ENCODE peak calls at places on chromosomes 6 and 20, in five cellular contexts. D is activated CD4-positive, alpha-beta T cell treated with anti-CD3 and anti-CD28 coated beads, Interleukin-2, amount 50 U/mL, for 4 hours; P is IMR-90; H is GDM1; U is activated T-cell treated with anti-CD3 and anti-CD28 coated beads for 24 hours. J is an unnamed sample.
A peak's percentile ranks its signal among the peaks of the same experiment; 100 is the strongest.

GRCh38 chr6:160102956-160103824 is 18.4 kb upstream of the SLC22A1 start:
- DNase-seq in D (peak; percentile 7), P (peak; percentile 11), H (no peak), U (peak; percentile 7), J (no peak)

GRCh38 chr6:38179794-38180430 is 360.4 kb downstream of the ZFAND3 start:
- DNase-seq in D (no peak), P (no peak), H (no peak), U (no peak), J (no peak)

GRCh38 chr6:150492507-150492906 is 107.2 kb upstream of the PLEKHG1 start:
- DNase-seq in D (no peak), P (no peak), H (no peak), U (no peak), J (no peak)

GRCh38 chr6:25218346-25218745 is 60.8 kb upstream of the CARMIL1 start:
- DNase-seq in D (no peak), P (no peak), H (no peak), U (no peak), J (no peak)

GRCh38 chr6:108944707-108945685 is 96.8 kb downstream of the ARMC2 start:
- DNase-seq in D (no peak), P (peak; percentile 93), H (no peak), U (no peak), J (no peak)

GRCh38 chr20:17460119-17460518 is 71.1 kb downstream of the BFSP1 start:
- DNase-seq in D (no peak), P (no peak), H (no peak), U (no peak), J (no peak)

GRCh38 chr20:37316116-37316774 is 26.8 kb downstream of the MANBAL start:
- DNase-seq in D (no peak), P (no peak), H (peak; percentile 84), U (no peak), J (no peak)

GRCh38 chr6:113381957-113382356 is 475.2 kb upstream of the MARCKS start:
- DNase-seq in D (no peak), P (peak; percentile 75), H (no peak), U (no peak), J (no peak)

GRCh38 chr20:10982692-10983091 is 308.9 kb upstream of the JAG1 start:
- DNase-seq in D (no peak), P (peak; percentile 94), H (no peak), U (no peak), J (peak; percentile 38)

GRCh38 chr6:5876076-5876475 is 130.6 kb downstream of the NRN1 start:
- DNase-seq in D (no peak), P (no peak), H (no peak), U (no peak), J (no peak)

GRCh38 chr20:32917191-32917950 is 58.6 kb downstream of the EFCAB8 start:
- DNase-seq in D (no peak), P (no peak), H (no peak), U (no peak), J (no peak)

GRCh38 chr20:62816879-62817873 is at the start of gene COL9A3:
- DNase-seq in D (no peak), P (no peak), H (no peak), U (no peak), J (no peak)

GRCh38 chr6:145224450-145224849 is 510.9 kb downstream of the EPM2A start:
- DNase-seq in D (no peak), P (no peak), H (no peak), U (no peak), J (no peak)

GRCh38 chr20:6562111-6562510 is 205.4 kb upstream of the BMP2 start:
- DNase-seq in D (no peak), P (peak; percentile 88), H (no peak), U (no peak), J (no peak)

GRCh38 chr6:158131926-158132325 is 36.1 kb downstream of the SERAC1 start:
- DNase-seq in D (peak; percentile 1), P (peak; percentile 34), H (peak; percentile 26), U (no peak), J (no peak)

GRCh38 chr6:52726741-52727535 is 36.3 kb downstream of the GSTA2 start:
- DNase-seq in D (no peak), P (no peak), H (no peak), U (no peak), J (no peak)

GRCh38 chr6:34438705-34439104 is 12.8 kb upstream of the RPS10 start:
- DNase-seq in D (no peak), P (no peak), H (no peak), U (no peak), J (no peak)